ENCODE peak calls at places on chromosomes 3 and 15, in seven cellular contexts. N, Y, X, B, M, T and A are unnamed samples.

GRCh38 chr3:57951106-57951882 is 56.9 kb upstream of the FLNB start:
- DNase-seq in N (no peak), Y (peak; percentile 78), X (peak; percentile 85), B (peak; percentile 63), M (peak; percentile 87), T (no peak), A (no peak)

GRCh38 chr3:128917291-128917690 is 37.9 kb downstream of the ACAD9 start:
- DNase-seq in N (no peak), Y (peak; percentile 31), X (no peak), B (no peak), M (no peak), T (no peak), A (no peak)

GRCh38 chr3:68986496-68987208 is 26.8 kb downstream of the EOGT start:
- DNase-seq in N (no peak), Y (no peak), X (no peak), B (peak; percentile 12), M (no peak), T (no peak), A (no peak)

GRCh38 chr3:4899654-4900236 is 79.5 kb upstream of the BHLHE40 start:
- DNase-seq in N (no peak), Y (peak; percentile 29), X (peak; percentile 16), B (no peak), M (no peak), T (no peak), A (no peak)

GRCh38 chr15:84823580-84823878 is 6.4 kb downstream of the ALPK3 start:
- DNase-seq in N (no peak), Y (no peak), X (no peak), B (no peak), M (no peak), T (no peak), A (no peak)

GRCh38 chr3:143307613-143308183 is 188.1 kb downstream of the CHST2 start:
- DNase-seq in N (no peak), Y (peak; percentile 52), X (peak; percentile 78), B (no peak), M (peak; percentile 31), T (no peak), A (no peak)

GRCh38 chr15:63513271-63513670 is 8.9 kb downstream of the USP3 start:
- DNase-seq in N (no peak), Y (no peak), X (no peak), B (no peak), M (no peak), T (no peak), A (no peak)

GRCh38 chr15:82850242-82850591 is 40.8 kb downstream of the WHAMM start:
- DNase-seq in N (peak; percentile 74), Y (no peak), X (no peak), B (peak; percentile 75), M (no peak), T (no peak), A (peak; percentile 40)

GRCh38 chr15:65008989-65009388 is 19.3 kb upstream of the SPG21 start:
- DNase-seq in N (no peak), Y (peak; percentile 41), X (no peak), B (no peak), M (no peak), T (no peak), A (no peak)
- TF ChIP-seq CTCF in N (no peak), Y (peak; percentile 38), X (no peak), B (peak; percentile 29), M (no peak), T (no peak), A (no peak)

GRCh38 chr3:11565492-11565891 is 78.2 kb downstream of the VGLL4 start:
- DNase-seq in N (no peak), Y (no peak), X (no peak), B (no peak), M (no peak), T (no peak), A (no peak)

GRCh38 chr3:11565932-11566331 is 77.8 kb downstream of the VGLL4 start:
- DNase-seq in N (no peak), Y (no peak), X (no peak), B (no peak), M (no peak), T (no peak), A (no peak)

GRCh38 chr3:11567516-11568467 is 75.9 kb downstream of the VGLL4 start:
- DNase-seq in N (no peak), Y (peak; percentile 71), X (peak; percentile 86), B (peak; percentile 85), M (no peak), T (no peak), A (no peak)

GRCh38 chr3:11566478-11566877 is 77.2 kb downstream of the VGLL4 start:
- DNase-seq in N (no peak), Y (no peak), X (no peak), B (no peak), M (no peak), T (no peak), A (no peak)

DNA sequence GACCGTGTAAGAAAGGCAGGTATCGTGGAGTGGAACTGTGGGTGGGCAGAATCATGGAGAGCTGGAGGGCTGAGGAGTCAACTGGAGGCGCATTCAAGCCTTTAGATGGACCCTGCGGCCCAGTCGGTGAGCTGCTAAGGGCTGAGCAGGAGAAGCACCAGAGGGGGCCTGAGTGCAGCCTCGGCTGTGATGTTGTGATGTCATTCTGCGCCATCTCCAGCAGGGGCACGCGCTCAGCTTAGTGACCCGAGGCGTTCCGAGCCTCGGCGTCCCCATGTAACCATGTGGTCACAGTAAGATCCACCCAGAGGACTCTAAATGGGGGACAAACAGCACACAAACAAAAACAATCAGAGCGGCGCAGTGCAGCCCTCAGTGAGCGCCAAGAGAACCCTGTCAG is 76.8 kb downstream of the VGLL4 start:
- DNase-seq in N (no peak), Y (no peak), X (no peak), B (no peak), M (no peak), T (no peak), A (no peak)
- TF ChIP-seq CTCF in N (peak; percentile 35), Y (peak; percentile 19), X (no peak), B (peak; percentile 52), M (no peak), T (no peak), A (peak; percentile 39)

GRCh38 chr15:65101891-65102708 is 12.9 kb downstream of the UBAP1L start:
- DNase-seq in N (peak; percentile 62), Y (no peak), X (no peak), B (no peak), M (no peak), T (no peak), A (no peak)
- TF ChIP-seq CTCF in N (peak; percentile 57), Y (no peak), X (no peak), B (peak; percentile 22), M (no peak), T (no peak), A (peak; percentile 37)

GRCh38 chr15:68503213-68503612 is 71.2 kb upstream of the ITGA11 start:
- DNase-seq in N (no peak), Y (no peak), X (no peak), B (no peak), M (no peak), T (no peak), A (no peak)
- TF ChIP-seq CTCF in N (no peak), Y (no peak), X (no peak), B (no peak), M (no peak), T (no peak), A (no peak)

DNA sequence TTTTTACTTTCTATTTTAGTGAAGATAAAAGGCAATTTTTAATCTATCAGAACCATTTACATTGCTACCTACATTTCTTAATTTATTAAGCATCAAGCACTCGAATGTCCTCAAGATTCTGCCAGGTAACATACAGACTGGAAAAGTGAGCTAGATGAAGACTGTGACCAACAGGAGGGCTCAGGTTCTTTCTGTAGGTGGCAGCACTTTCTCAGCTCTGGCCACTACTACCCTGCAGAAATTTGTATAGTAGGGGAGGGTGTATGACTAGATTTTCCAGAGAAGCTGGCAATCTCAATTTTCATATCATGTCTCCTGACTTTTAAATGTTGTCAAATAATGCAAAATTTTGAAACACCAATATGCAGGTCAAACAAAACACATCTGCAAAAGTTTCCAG is 165.0 kb upstream of the SUCLG2 start:
- DNase-seq in N (no peak), Y (peak; percentile 9), X (no peak), B (no peak), M (no peak), T (no peak), A (no peak)
- TF ChIP-seq CTCF in N (no peak), Y (peak; percentile 37), X (no peak), B (peak; percentile 24), M (peak; percentile 13), T (no peak), A (peak; percentile 50)